ENCODE peak calls at places on chromosomes 4 and X, in five cellular contexts. U is frontal cortex; G is effector CD4-positive, alpha-beta T cell; R is right lobe of liver; C is kidney tubule cell. X is an unnamed sample.

GRCh38 chrX:9670136-9670905 is 95.3 kb downstream of the GPR143 start:
- DNase-seq in U (no peak), G (no peak), R (no peak), C (no peak), X (no peak)

GRCh38 chrX:71365876-71366673 is at the start of gene TAF1:
- DNase-seq in U (peak), G (peak), R (peak), C (peak), X (peak)

GRCh38 chr4:16082038-16082423 is 1.8 kb downstream of the PROM1 start:
- DNase-seq in U (no peak), G (no peak), R (no peak), C (no peak), X (no peak)

GRCh38 chr4:26028133-26028792 is 114.2 kb downstream of the SMIM20 start:
- DNase-seq in U (no peak), G (no peak), R (no peak), C (no peak), X (no peak)

GRCh38 chrX:19707472-19707871 is 179.9 kb downstream of the SH3KBP1 start:
- DNase-seq in U (no peak), G (no peak), R (no peak), C (no peak), X (no peak)

GRCh38 chr4:15164571-15164970 is 162.3 kb downstream of the CPEB2 start:
- DNase-seq in U (no peak), G (no peak), R (no peak), C (peak), X (no peak)

GRCh38 chr4:73816814-73817213 is 19.7 kb upstream of the CXCL6 start:
- DNase-seq in U (no peak), G (no peak), R (no peak), C (peak), X (no peak)

GRCh38 chrX:26253526-26253925 is 37.6 kb downstream of the MAGEB5 start:
- DNase-seq in U (no peak), G (no peak), R (no peak), C (peak), X (no peak)

GRCh38 chr4:5770051-5770450 is 59.0 kb downstream of the EVC start:
- DNase-seq in U (no peak), G (no peak), R (no peak), C (no peak), X (no peak)

GRCh38 chrX:23505531-23506303 is 161.6 kb upstream of the PRDX4 start:
- DNase-seq in U (no peak), G (no peak), R (no peak), C (no peak), X (no peak)